ENCODE peak calls at places on chromosomes 12 and 14, in seven cellular contexts. B is right lobe of liver, C is ovary, E is mesenchymal stem cell, I is testis, X is neuronal stem cell, L is endothelial cell of umbilical vein. H is an unnamed sample.
A peak's percentile ranks its signal among the peaks of the same experiment; 100 is the strongest.

GRCh38 chr14:58572092-58572853 is 65.5 kb upstream of the DACT1 start:
- DNase-seq in B (no peak), C (no peak), E (peak; percentile 92), I (no peak), X (no peak), L (no peak), H (no peak)

GRCh38 chr14:81432171-81432570 is 32.0 kb upstream of the STON2 start:
- DNase-seq in B (no peak), C (no peak), E (no peak), I (no peak), X (no peak), L (no peak), H (no peak)

GRCh38 chr14:23183076-23183475 is 384 bp downstream of the SLC7A8 start:
- DNase-seq in B (no peak), C (no peak), E (no peak), I (peak; percentile 48), X (no peak), L (peak; percentile 19), H (no peak)

GRCh38 chr12:94760786-94761185 is 110.4 kb upstream of the TMCC3 start:
- DNase-seq in B (no peak), C (no peak), E (no peak), I (no peak), X (no peak), L (no peak), H (no peak)

GRCh38 chr12:115335594-115335993 is 651.6 kb upstream of the TBX3 start:
- DNase-seq in B (no peak), C (no peak), E (no peak), I (no peak), X (no peak), L (no peak), H (no peak)

GRCh38 chr14:102138535-102138934 is 1.2 kb upstream of the WDR20 start:
- DNase-seq in B (no peak), C (no peak), E (no peak), I (no peak), X (no peak), L (no peak), H (no peak)

GRCh38 chr12:13293086-13293485 is 96.6 kb downstream of the EMP1 start:
- DNase-seq in B (no peak), C (no peak), E (no peak), I (no peak), X (no peak), L (no peak), H (no peak)

GRCh38 chr14:34129927-34130552 is 179.2 kb upstream of the EGLN3 start:
- DNase-seq in B (no peak), C (no peak), E (no peak), I (no peak), X (no peak), L (no peak), H (no peak)

GRCh38 chr12:42091769-42092168 is 52.9 kb downstream of the GXYLT1 start:
- DNase-seq in B (no peak), C (no peak), E (peak; percentile 23), I (no peak), X (no peak), L (no peak), H (no peak)

GRCh38 chr12:71710276-71711125 is 24.6 kb downstream of the TMEM19 start:
- DNase-seq in B (no peak), C (no peak), E (peak; percentile 72), I (no peak), X (no peak), L (peak; percentile 52), H (no peak)

GRCh38 chr14:91918159-91918883 is 29.2 kb downstream of the FBLN5 start:
- DNase-seq in B (no peak), C (peak; percentile 34), E (peak; percentile 21), I (peak; percentile 82), X (no peak), L (no peak), H (no peak)

GRCh38 chr14:99125616-99126431 is 146.2 kb downstream of the BCL11B start:
- DNase-seq in B (no peak), C (no peak), E (no peak), I (no peak), X (no peak), L (no peak), H (no peak)

GRCh38 chr12:92297932-92298681 is 152.5 kb upstream of the BTG1 start:
- DNase-seq in B (no peak), C (no peak), E (peak; percentile 62), I (no peak), X (no peak), L (no peak), H (no peak)

GRCh38 chr14:89493877-89494634 is 77.0 kb upstream of the FOXN3 start:
- DNase-seq in B (peak; percentile 57), C (no peak), E (no peak), I (no peak), X (no peak), L (no peak), H (no peak)

GRCh38 chr12:9649532-9649940 is 20.0 kb upstream of the CLEC2D start:
- DNase-seq in B (no peak), C (no peak), E (no peak), I (peak; percentile 26), X (no peak), L (no peak), H (no peak)

GRCh38 chr12:22334696-22335290 is at the start of gene ST8SIA1:
- DNase-seq in B (no peak), C (peak; percentile 40), E (peak; percentile 31), I (peak; percentile 21), X (peak; percentile 54), L (no peak), H (peak; percentile 15)

GRCh38 chr12:92764820-92765219 is 62.0 kb downstream of the PLEKHG7 start:
- DNase-seq in B (no peak), C (no peak), E (peak; percentile 29), I (no peak), X (no peak), L (no peak), H (no peak)

GRCh38 chr14:69666112-69666511 is 54.7 kb downstream of the SUSD6 start:
- DNase-seq in B (no peak), C (no peak), E (no peak), I (no peak), X (no peak), L (peak; percentile 32), H (no peak)

GRCh38 chr14:102777711-102778615 is 714 bp downstream of the TRAF3 start:
- DNase-seq in B (peak; percentile 64), C (peak; percentile 49), E (peak; percentile 11), I (no peak), X (no peak), L (no peak), H (no peak)

GRCh38 chr12:6201199-6201608 is 1.0 kb downstream of the CD9 start:
- DNase-seq in B (no peak), C (no peak), E (no peak), I (no peak), X (no peak), L (no peak), H (peak; percentile 51)

GRCh38 chr14:33647385-33647786 is 303.5 kb downstream of the EGLN3 start:
- DNase-seq in B (no peak), C (no peak), E (peak; percentile 96), I (no peak), X (no peak), L (peak; percentile 85), H (no peak)

GRCh38 chr14:89870335-89870734 is 84.2 kb downstream of the EFCAB11 start:
- DNase-seq in B (no peak), C (no peak), E (no peak), I (no peak), X (no peak), L (no peak), H (no peak)

GRCh38 chr12:47877081-47877480 is 27.7 kb downstream of the VDR start:
- DNase-seq in B (no peak), C (no peak), E (no peak), I (no peak), X (no peak), L (no peak), H (no peak)

GRCh38 chr14:80213602-80214001 is 2.3 kb upstream of the DIO2 start:
- DNase-seq in B (no peak), C (no peak), E (peak; percentile 72), I (peak; percentile 72), X (no peak), L (peak; percentile 39), H (peak; percentile 15)

GRCh38 chr12:116919247-116919671 is 8.5 kb downstream of the FBXW8 start:
- DNase-seq in B (no peak), C (no peak), E (no peak), I (no peak), X (no peak), L (no peak), H (no peak)

DNA sequence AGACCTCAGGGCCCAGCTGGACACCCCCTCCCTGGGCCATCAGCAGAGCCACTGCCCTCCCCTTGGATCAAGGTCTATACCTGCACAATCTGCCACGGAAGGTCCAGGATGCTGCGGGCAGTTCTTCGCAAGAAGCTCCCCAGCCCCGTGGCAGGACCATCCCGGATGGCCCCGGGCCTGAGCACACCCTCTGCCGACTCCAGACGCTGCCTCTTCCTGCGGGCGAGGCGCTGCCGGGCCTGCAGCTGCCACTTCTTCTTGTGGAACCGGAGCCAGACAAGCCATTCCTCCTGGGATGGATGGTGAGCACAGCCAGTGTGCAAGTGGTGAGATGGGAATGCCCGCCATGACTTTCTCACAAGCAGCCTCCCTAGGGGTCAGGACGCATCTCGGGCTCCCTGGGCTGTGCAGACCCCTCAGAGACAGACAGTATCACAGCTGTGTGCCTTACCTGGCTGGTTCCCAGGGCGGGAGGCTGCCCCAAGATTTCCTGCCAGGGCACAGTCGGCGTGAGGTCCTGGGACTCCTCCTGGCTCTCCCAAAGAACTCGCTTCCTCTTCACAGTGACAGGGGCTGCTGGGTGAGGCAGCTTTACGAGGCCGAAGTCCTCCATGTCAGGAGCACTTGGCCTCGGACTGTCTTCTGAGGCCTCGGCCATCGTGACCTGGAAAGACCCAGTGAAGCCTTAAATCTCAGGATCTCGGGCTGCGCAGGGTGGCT is 30.8 kb downstream of the P2RX2 start:
- DNase-seq in B (peak; percentile 49), C (no peak), E (no peak), I (no peak), X (no peak), L (no peak), H (no peak)
- H3K36me3 ChIP-seq in B (no peaks in the 10 kb centered on the region), C (no peaks in the 10 kb centered on the region), E (peaks cover 36% of the 10 kb centered on the region), I (no peaks in the 10 kb centered on the region), X (peaks cover 45% of the 10 kb centered on the region), L (peaks cover 9% of the 10 kb centered on the region), H (no peaks in the 10 kb centered on the region)

GRCh38 chr14:101104485-101104884 is 201.0 kb upstream of the RTL1 start:
- DNase-seq in B (no peak), C (no peak), E (no peak), I (no peak), X (no peak), L (no peak), H (no peak)
- H3K4me1 ChIP-seq in B (no peaks in the 10 kb centered on the region), C (peaks cover 8% of the 10 kb centered on the region), E (peaks cover 25% of the 10 kb centered on the region), I (no peaks in the 10 kb centered on the region), X (no peaks in the 10 kb centered on the region), L (peaks cover 3% of the 10 kb centered on the region), H (no peaks in the 10 kb centered on the region)

DNA sequence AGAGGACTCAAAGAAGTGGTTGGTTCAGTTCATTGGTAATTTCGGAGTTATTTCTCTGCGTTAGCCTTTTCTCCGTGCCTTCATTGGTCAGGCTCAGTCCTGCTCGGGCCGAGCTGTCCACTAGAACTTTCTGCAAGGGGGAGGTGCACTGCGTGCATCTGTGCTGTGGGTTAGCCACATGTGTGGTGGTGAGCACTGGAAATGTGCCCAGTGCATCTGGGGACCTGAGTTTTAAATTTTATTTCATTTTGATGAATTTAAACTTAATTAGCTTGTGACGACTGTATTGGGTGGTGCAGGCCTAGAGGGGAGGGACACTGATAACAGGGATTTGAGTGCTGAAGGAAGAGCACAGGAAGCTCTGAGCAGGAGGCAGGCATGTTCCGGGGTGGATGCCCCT is 24.5 kb downstream of the SETD1B start:
- DNase-seq in B (no peak), C (no peak), E (no peak), I (no peak), X (no peak), L (no peak), H (no peak)
- H3K36me3 ChIP-seq in B (peaks cover 12% of the 10 kb centered on the region), C (no peaks in the 10 kb centered on the region), E (peaks cover 76% of the 10 kb centered on the region), I (no peaks in the 10 kb centered on the region), X (peaks cover 47% of the 10 kb centered on the region), L (peaks cover 14% of the 10 kb centered on the region), H (peaks cover 5% of the 10 kb centered on the region)

GRCh38 chr12:108561852-108562347 is 496 bp upstream of the ISCU start:
- DNase-seq in B (no peak), C (no peak), E (no peak), I (no peak), X (no peak), L (no peak), H (no peak)
- H3K4me1 ChIP-seq in B (no peaks in the 10 kb centered on the region), C (peaks cover 12% of the 10 kb centered on the region), E (peaks cover 18% of the 10 kb centered on the region), I (peaks cover 34% of the 10 kb centered on the region), X (peaks cover 5% of the 10 kb centered on the region), L (peaks cover 34% of the 10 kb centered on the region), H (peaks cover 17% of the 10 kb centered on the region)

H was measured in pancreas.